ENCODE peak calls at places on chromosome 16, in six cellular contexts. I is fibroblast of lung, V is HFFc6, W is BJ, N is dorsolateral prefrontal cortex, P is fibroblast of mammary gland. D is an unnamed sample.
A peak's percentile ranks its signal among the peaks of the same experiment; 100 is the strongest.

GRCh38 chr16:16063685-16064084 is 114.3 kb downstream of the ABCC1 start:
- DNase-seq in V (no peak), W (no peak), I (no peak), N (no peak), P (no peak), D (no peak)

GRCh38 chr16:57260294-57260929 is 15.4 kb downstream of the ARL2BP start:
- DNase-seq in W (peak; percentile 15), P (peak; percentile 57), I (peak; percentile 79), N (no peak), V (peak; percentile 32), D (peak; percentile 67)

GRCh38 chr16:28087140-28087660 is 23.7 kb upstream of the GSG1L start:
- DNase-seq in I (no peak), N (no peak), W (no peak), V (no peak), P (no peak), D (no peak)

GRCh38 chr16:35174006-35174405 is 1714.6 kb downstream of the TP53TG3F start:
- DNase-seq in I (no peak), W (no peak), V (no peak), N (no peak), P (no peak), D (no peak)

GRCh38 chr16:29645699-29646187 is 17.3 kb upstream of the SPN start:
- DNase-seq in W (no peak), V (no peak), I (no peak), N (no peak), P (peak; percentile 43), D (no peak)

GRCh38 chr16:69494993-69495392 is 70.6 kb downstream of the CYB5B start:
- DNase-seq in V (no peak), I (no peak), W (no peak), P (peak; percentile 28), N (no peak), D (no peak)

GRCh38 chr16:74825941-74826340 is 51.3 kb upstream of the FA2H start:
- DNase-seq in I (no peak), V (no peak), N (no peak), W (no peak), P (no peak), D (no peak)

GRCh38 chr16:57144027-57144426 is 41.8 kb downstream of the PSME3IP1 start:
- DNase-seq in P (no peak), W (no peak), I (no peak), V (no peak), N (no peak), D (no peak)

DNA sequence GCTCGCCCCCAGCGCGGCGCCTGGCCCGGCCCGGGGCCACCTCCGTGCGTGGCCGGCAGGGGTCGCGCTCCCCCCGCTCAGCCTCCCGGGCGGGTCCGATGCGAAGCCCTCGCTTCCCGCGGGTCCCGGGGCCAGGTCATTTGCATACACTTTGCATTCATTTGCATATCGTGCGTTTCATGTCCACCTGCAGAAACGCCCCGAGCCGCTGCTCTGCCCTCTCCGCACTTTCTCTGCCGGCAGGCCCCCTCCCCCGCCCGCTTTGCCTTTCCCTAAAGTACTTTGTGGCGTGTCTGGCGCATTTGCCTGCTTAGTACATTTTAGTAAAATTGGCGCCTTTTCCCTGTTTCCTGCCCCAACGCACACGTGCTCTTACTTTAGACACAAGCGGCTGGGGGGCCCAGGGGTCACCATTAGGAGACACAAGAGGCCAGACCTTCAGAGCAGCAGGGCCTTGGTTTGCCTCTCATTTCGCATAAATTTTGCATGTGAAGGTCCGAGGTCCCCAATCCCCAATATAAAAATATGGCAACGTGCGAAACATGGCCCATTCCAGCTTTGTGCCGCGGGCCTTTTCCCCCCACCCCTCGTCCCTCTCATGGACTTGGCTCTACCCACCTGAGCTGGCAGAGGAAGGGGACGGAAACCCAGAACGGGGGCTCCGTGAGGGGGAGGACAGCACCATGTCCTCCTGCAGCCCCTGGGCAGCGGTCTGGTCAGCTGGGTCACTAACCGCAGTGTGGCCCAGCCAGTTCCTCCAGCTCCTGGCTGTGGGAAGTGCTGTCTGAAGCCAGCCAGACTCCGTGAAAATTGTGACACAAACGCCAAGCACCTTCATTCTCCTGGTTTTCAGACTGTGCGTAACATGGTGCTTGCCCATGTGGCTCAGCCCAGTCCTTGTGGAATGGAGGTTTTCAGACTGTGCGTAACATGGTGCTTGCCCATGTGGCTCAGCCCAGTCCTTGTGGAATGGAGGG is 34.8 kb downstream of the CBFA2T3 start:
- DNase-seq in W (no peak), I (no peak), V (no peak), N (no peak), P (no peak), D (no peak)
- TF ChIP-seq CTCF in W (peak; percentile 48), I (no peak), V (peak; percentile 75), N (peak; percentile 67), P (no peak), D (no peak)

GRCh38 chr16:50323335-50324011 is 45.3 kb downstream of the BRD7 start:
- DNase-seq in W (peak; percentile 9), N (no peak), P (peak; percentile 76), V (peak; percentile 60), I (peak; percentile 42), D (no peak)
- TF ChIP-seq CTCF in W (peak; percentile 40), N (no peak), P (peak; percentile 24), V (peak; percentile 65), I (no peak), D (peak; percentile 13)

DNA sequence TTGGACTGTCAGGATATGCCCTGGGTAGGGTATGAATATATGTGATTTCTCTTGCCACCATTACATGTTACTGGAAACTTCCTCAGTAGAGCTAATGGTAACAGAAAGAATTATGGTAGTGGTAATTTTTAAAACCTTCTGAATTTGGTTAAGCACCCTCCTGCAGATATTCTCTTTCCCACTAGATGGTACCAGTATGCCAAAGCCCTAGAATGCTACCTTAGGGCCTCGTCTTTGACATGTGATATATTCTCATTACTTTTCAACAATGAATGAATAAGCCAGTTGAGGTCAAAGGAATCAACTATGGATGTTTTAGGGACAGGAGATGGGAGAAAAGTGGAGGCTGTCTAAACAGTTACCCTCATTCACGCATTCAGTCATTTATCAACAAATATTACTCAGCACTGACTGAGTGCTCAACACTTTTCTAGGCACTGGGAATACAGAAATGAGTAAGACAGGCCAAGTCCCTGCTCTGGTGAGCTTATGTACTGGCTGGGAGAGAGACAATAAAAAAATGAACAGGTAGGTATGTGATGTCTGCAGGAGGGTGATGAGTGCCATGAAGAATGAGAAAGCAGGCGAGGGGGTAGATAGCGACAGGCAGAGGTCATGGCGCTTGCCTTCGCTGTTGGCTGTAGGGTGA is 14.7 kb downstream of the CDH13 start:
- DNase-seq in N (no peak), V (peak; percentile 58), I (peak; percentile 49), W (no peak), P (peak; percentile 59), D (peak; percentile 25)
- TF ChIP-seq CTCF in N (peak; percentile 22), V (peak; percentile 76), I (peak; percentile 71), W (peak; percentile 53), P (peak; percentile 58), D (peak; percentile 40)

DNA sequence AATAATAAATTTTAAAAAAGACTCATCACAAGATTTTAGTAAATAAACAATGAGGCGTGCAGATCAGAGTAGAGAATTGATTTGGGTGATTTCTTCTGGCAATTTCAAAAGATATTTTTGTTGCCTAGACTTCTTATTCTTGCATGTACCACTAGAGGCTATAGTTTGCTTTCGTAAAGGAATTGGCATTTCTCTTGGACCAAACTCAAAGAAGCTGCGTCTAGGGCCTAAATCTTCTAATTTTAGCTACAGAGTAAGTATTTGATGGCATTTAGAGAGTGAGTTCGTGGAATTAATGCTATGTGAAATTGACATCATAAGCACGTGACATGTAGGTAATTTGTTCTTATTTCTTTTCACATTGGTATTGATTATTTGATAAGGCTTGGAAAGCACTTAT is 24.4 kb upstream of the ABCC11 start:
- DNase-seq in V (peak; percentile 5), W (no peak), P (no peak), I (peak; percentile 22), N (no peak), D (peak; percentile 8)
- TF ChIP-seq CTCF in V (peak; percentile 31), W (peak; percentile 12), P (peak; percentile 7), I (peak; percentile 50), N (no peak), D (no peak)